ENCODE peak calls at places on chromosome 10, in five cellular contexts. K is activated effector memory CD4-positive, alpha-beta T cell treated with anti-CD3 and anti-CD28 coated beads, Interleukin-2, amount 50 U/mL, for 16 hours; R is AG08396; J is stimulated activated CD4-positive, alpha-beta T cell treated with anti-CD3 and anti-CD28 coated beads, Interleukin-1b, Interleukin-23, amount 100 ng/mL, for 1 hour; L is iPS-NIHi11. X is an unnamed sample.

GRCh38 chr10:47454294-47455058 is 29.4 kb downstream of the ANXA8 start:
- DNase-seq in K (no peak), R (no peak), J (no peak), L (no peak), X (peak)

GRCh38 chr10:51170518-51171245 is 96.4 kb downstream of the PRKG1 start:
- DNase-seq in L (no peak), J (no peak), K (no peak), R (peak), X (no peak)

GRCh38 chr10:65769828-65770227 is 1156.0 kb upstream of the LRRTM3 start:
- DNase-seq in R (no peak), K (no peak), J (no peak), L (no peak), X (no peak)

GRCh38 chr10:87575851-87576250 is 71.2 kb downstream of the MINPP1 start:
- DNase-seq in L (no peak), R (no peak), J (no peak), K (no peak), X (no peak)

GRCh38 chr10:33193867-33194521 is 140.5 kb downstream of the NRP1 start:
- DNase-seq in K (no peak), R (peak), L (no peak), J (no peak), X (no peak)

GRCh38 chr10:49254556-49255318 is 44.2 kb upstream of the C10orf71 start:
- DNase-seq in R (no peak), L (no peak), J (no peak), K (no peak), X (no peak)

GRCh38 chr10:29767958-29768357 is 133.2 kb upstream of the SVIL start:
- DNase-seq in R (no peak), L (no peak), J (no peak), K (no peak), X (no peak)

GRCh38 chr10:11430421-11431275 is 180.8 kb downstream of the USP6NL start:
- DNase-seq in L (no peak), J (no peak), K (no peak), R (no peak), X (no peak)

GRCh38 chr10:126203746-126204145 is 184.5 kb downstream of the ADAM12 start:
- DNase-seq in J (no peak), R (no peak), K (no peak), L (no peak), X (no peak)

GRCh38 chr10:14820010-14820774 is 17.6 kb downstream of the CDNF start:
- DNase-seq in L (no peak), K (no peak), R (peak), J (no peak), X (no peak)

GRCh38 chr10:11742009-11742778 is at the start of gene ECHDC3:
- DNase-seq in J (no peak), R (peak), L (peak), K (peak), X (peak)

GRCh38 chr10:130409931-130410330 is 273.7 kb downstream of the GLRX3 start:
- DNase-seq in L (no peak), K (no peak), R (no peak), J (no peak), X (no peak)